ENCODE peak calls at places on chromosomes 5 and 9, in eight cellular contexts. W, A, U, R, K, B, L and X are unnamed samples.

GRCh38 chr5:90410178-90410762 is 714 bp upstream of the CETN3 start:
- DNase-seq in W (no peak), A (no peak), U (no peak), R (no peak), K (no peak), B (no peak), L (no peak), X (no peak)

GRCh38 chr5:58462154-58462553 is 2.3 kb upstream of the PLK2 start:
- DNase-seq in W (peak), A (no peak), U (no peak), R (no peak), K (no peak), B (no peak), L (peak), X (no peak)

GRCh38 chr5:54991446-54991845 is 6.1 kb upstream of the ESM1 start:
- DNase-seq in W (no peak), A (no peak), U (no peak), R (no peak), K (no peak), B (no peak), L (no peak), X (peak)

GRCh38 chr5:143828710-143829109 is 16.7 kb downstream of the HMHB1 start:
- DNase-seq in W (no peak), A (no peak), U (no peak), R (no peak), K (no peak), B (no peak), L (no peak), X (no peak)

GRCh38 chr9:71746753-71747115 is 21.6 kb downstream of the CEMIP2 start:
- DNase-seq in W (no peak), A (no peak), U (no peak), R (no peak), K (no peak), B (no peak), L (no peak), X (no peak)

GRCh38 chr9:80522465-80522864 is 950.7 kb downstream of the TLE4 start:
- DNase-seq in W (no peak), A (no peak), U (no peak), R (no peak), K (no peak), B (no peak), L (peak), X (no peak)

GRCh38 chr5:90473321-90474234 is 993 bp downstream of the MBLAC2 start:
- DNase-seq in W (peak), A (no peak), U (peak), R (peak), K (peak), B (peak), L (peak), X (peak)

GRCh38 chr5:160419458-160420330 is 813 bp upstream of the SLU7 start:
- DNase-seq in W (no peak), A (no peak), U (no peak), R (no peak), K (no peak), B (no peak), L (no peak), X (no peak)

GRCh38 chr5:176629853-176630680 is at the start of the genes EIF4E1B and SNCB:
- DNase-seq in W (no peak), A (no peak), U (peak), R (peak), K (no peak), B (peak), L (peak), X (peak)

GRCh38 chr5:5497132-5497748 is 74.8 kb downstream of the ICE1 start:
- DNase-seq in W (peak), A (no peak), U (peak), R (peak), K (peak), B (peak), L (peak), X (peak)

GRCh38 chr5:179130101-179130681 is 70.0 kb downstream of the ZNF354C start:
- DNase-seq in W (no peak), A (no peak), U (no peak), R (no peak), K (no peak), B (peak), L (no peak), X (no peak)

GRCh38 chr5:17374157-17374556 is 123.9 kb upstream of the TAF11L2 start:
- DNase-seq in W (no peak), A (no peak), U (no peak), R (no peak), K (no peak), B (no peak), L (no peak), X (no peak)

GRCh38 chr9:79917417-79917816 is 345.7 kb downstream of the TLE4 start:
- DNase-seq in W (no peak), A (no peak), U (no peak), R (no peak), K (no peak), B (no peak), L (no peak), X (no peak)

GRCh38 chr9:87704342-87704741 is 21.6 kb upstream of the CTSL start:
- DNase-seq in W (no peak), A (no peak), U (no peak), R (no peak), K (no peak), B (no peak), L (no peak), X (no peak)

GRCh38 chr9:16028516-16028915 is 475.7 kb downstream of the CCDC171 start:
- DNase-seq in W (no peak), A (no peak), U (no peak), R (no peak), K (no peak), B (no peak), L (peak), X (no peak)

GRCh38 chr5:96565843-96566242 is 96.3 kb upstream of the CAST start:
- DNase-seq in W (no peak), A (no peak), U (no peak), R (no peak), K (no peak), B (no peak), L (peak), X (no peak)

GRCh38 chr9:18821794-18822193 is 211.2 kb downstream of the SAXO1 start:
- DNase-seq in W (no peak), A (no peak), U (no peak), R (no peak), K (no peak), B (no peak), L (no peak), X (no peak)

GRCh38 chr5:127909078-127909477 is 174.5 kb upstream of the SLC12A2 start:
- DNase-seq in W (peak), A (no peak), U (peak), R (no peak), K (no peak), B (no peak), L (peak), X (peak)

GRCh38 chr9:70593241-70593640 is 178.8 kb upstream of the KLF9 start:
- DNase-seq in W (no peak), A (no peak), U (no peak), R (no peak), K (no peak), B (no peak), L (peak), X (no peak)

GRCh38 chr9:3475300-3476020 is 50.3 kb downstream of the RFX3 start:
- DNase-seq in W (no peak), A (no peak), U (no peak), R (no peak), K (no peak), B (no peak), L (no peak), X (no peak)

GRCh38 chr9:32866292-32866691 is 83.0 kb downstream of the TMEM215 start:
- DNase-seq in W (peak), A (no peak), U (no peak), R (peak), K (no peak), B (no peak), L (no peak), X (no peak)

GRCh38 chr5:55986931-55987330 is 7.8 kb downstream of the IL6ST start:
- DNase-seq in W (no peak), A (no peak), U (no peak), R (no peak), K (no peak), B (no peak), L (no peak), X (no peak)

GRCh38 chr5:180197016-180197702 is 11.9 kb downstream of the RASGEF1C start:
- DNase-seq in W (no peak), A (no peak), U (no peak), R (no peak), K (no peak), B (no peak), L (no peak), X (no peak)

GRCh38 chr5:39209924-39210323 is 9.4 kb downstream of the FYB1 start:
- DNase-seq in W (peak), A (no peak), U (peak), R (no peak), K (no peak), B (peak), L (no peak), X (no peak)

GRCh38 chr5:73307645-73308346 is 134.8 kb downstream of the TMEM174 start:
- DNase-seq in W (no peak), A (no peak), U (no peak), R (no peak), K (no peak), B (no peak), L (no peak), X (no peak)

GRCh38 chr5:160651682-160652645 is 200.0 kb downstream of the ATP10B start:
- DNase-seq in W (peak), A (no peak), U (no peak), R (no peak), K (no peak), B (no peak), L (no peak), X (no peak)

GRCh38 chr5:39606592-39606990 is 181.8 kb upstream of the DAB2 start:
- DNase-seq in W (no peak), A (no peak), U (no peak), R (no peak), K (no peak), B (no peak), L (no peak), X (no peak)

GRCh38 chr5:148523139-148523538 is 131.2 kb downstream of the HTR4 start:
- DNase-seq in W (peak), A (no peak), U (no peak), R (no peak), K (no peak), B (no peak), L (no peak), X (no peak)

GRCh38 chr9:90070056-90070455 is 465.2 kb downstream of the GADD45G start:
- DNase-seq in W (peak), A (no peak), U (no peak), R (no peak), K (no peak), B (no peak), L (no peak), X (no peak)

GRCh38 chr5:57171818-57172465 is 1.9 kb upstream of the GPBP1 start:
- DNase-seq in W (no peak), A (no peak), U (no peak), R (no peak), K (no peak), B (no peak), L (peak), X (no peak)

GRCh38 chr5:15241216-15241821 is 258.7 kb upstream of the FBXL7 start:
- DNase-seq in W (no peak), A (no peak), U (no peak), R (no peak), K (no peak), B (no peak), L (no peak), X (peak)

GRCh38 chr5:143002459-143003327 is 232.5 kb downstream of the ARHGAP26 start:
- DNase-seq in W (peak), A (no peak), U (no peak), R (no peak), K (no peak), B (no peak), L (peak), X (peak)

GRCh38 chr5:118692811-118693342 is 295.5 kb downstream of the DTWD2 start:
- DNase-seq in W (no peak), A (no peak), U (peak), R (no peak), K (no peak), B (no peak), L (no peak), X (no peak)

GRCh38 chr5:3075309-3075708 is 323.8 kb upstream of the IRX2 start:
- DNase-seq in W (no peak), A (no peak), U (no peak), R (no peak), K (no peak), B (no peak), L (no peak), X (no peak)
- TF ChIP-seq CTCF in W (no peak), A (no peak), U (peak), R (no peak), K (no peak), B (no peak), L (no peak), X (no peak)

GRCh38 chr5:150836064-150836463 is 10.3 kb upstream of the IRGM start:
- DNase-seq in W (peak), A (no peak), U (no peak), R (no peak), K (no peak), B (no peak), L (no peak), X (no peak)

DNA sequence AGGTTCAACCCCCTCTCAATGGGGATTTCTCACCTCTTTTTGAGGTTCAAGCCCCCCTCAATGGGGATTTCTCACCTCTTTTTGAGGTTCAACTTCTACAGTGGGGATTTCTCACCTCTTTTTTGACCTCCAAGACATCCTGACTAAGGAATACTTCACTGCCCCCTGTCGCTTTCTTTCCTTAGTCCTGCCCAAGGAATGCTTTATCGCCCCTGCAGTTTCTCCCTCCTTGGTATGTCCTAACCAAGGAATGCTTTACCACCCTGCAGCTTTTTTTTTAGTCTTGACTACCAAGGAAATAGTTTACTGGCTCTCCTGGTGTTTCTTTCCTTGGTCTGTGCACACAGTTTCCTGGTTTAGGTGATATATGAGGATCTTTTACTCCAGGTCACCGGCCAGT is 9.6 kb upstream of the IRGM start:
- DNase-seq in W (no peak), A (no peak), U (peak), R (no peak), K (no peak), B (no peak), L (no peak), X (no peak)
- H3K27ac ChIP-seq in W (no peak), A (no peak), U (no peak), R (no peak), K (no peak), B (no peak), L (no peak), X (no peak)

DNA sequence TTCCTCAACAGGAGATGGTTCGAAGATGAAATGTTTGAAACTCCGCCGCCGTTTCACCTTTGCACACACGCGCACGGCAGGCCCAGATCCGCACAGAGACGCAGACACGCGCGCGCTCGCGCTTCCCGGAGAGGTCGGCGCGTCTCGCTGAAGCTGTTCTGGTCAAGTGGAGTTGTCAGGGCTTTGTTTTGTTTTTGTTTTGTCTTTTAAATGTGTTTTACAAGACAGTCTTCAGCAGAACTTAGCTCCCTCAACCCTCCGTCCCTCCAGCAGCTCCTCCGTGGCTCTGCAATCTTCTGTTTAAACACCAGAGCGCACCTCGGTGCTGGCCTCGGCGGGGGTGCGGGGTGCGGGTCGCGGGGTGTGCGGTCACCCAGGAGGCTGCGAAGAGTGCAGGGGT is 5.3 kb upstream of the IRX2 start:
- DNase-seq in W (no peak), A (no peak), U (peak), R (no peak), K (no peak), B (peak), L (no peak), X (peak)
- TF ChIP-seq CTCF in W (no peak), A (no peak), U (peak), R (no peak), K (no peak), B (no peak), L (no peak), X (no peak)

DNA sequence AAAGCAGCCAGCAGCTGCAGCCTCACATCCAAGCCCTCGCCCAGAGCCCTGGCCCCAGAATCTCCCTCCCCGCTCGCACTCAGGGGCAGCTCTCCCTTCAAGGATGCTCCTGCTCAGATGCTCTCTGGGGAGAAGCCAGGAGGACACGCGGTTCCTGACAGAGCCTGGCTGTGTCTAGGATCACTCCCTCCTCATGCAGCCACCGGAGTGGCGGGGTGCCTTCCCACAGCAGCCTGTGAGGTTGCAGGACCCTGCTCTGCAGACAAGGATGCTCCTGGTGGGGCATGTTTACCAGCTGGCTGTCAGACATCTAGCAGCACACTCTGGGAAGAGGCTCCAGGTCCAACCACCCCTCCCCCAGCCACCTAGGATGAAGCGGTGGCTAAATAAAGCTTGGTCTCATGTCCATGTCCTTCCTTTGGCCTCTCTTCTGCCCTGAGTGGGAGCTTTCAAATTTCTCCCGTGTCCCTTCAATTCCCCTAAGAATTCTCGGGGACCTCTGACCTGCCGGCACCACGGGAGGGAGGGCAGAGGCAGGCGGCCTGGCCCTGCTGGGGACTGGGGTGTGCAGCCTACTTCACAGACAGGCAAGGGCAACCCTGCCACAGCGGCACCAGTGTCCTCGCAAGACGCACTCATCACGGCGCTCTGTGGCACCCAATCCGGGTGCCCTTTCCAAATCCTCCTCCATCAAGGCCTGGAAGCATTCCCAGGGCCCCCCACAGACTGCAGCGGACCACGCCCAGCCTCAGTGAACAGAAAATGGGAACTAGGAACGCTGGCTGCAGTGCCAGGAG is 88.3 kb upstream of the SARDH start:
- DNase-seq in W (no peak), A (no peak), U (no peak), R (no peak), K (no peak), B (peak), L (no peak), X (no peak)
- H3K27ac ChIP-seq in W (no peak), A (no peak), U (no peak), R (peak), K (no peak), B (no peak), L (peak), X (peak)

GRCh38 chr9:133715295-133715865 is 22.8 kb downstream of the SARDH start:
- DNase-seq in W (no peak), A (no peak), U (peak), R (no peak), K (no peak), B (peak), L (peak), X (peak)

GRCh38 chr9:133716564-133717112 is 21.5 kb downstream of the SARDH start:
- DNase-seq in W (no peak), A (no peak), U (peak), R (no peak), K (peak), B (no peak), L (no peak), X (peak)

GRCh38 chr9:133714606-133715294 is 23.4 kb downstream of the SARDH start:
- DNase-seq in W (peak), A (no peak), U (peak), R (no peak), K (peak), B (peak), L (peak), X (peak)

GRCh38 chr9:133717113-133718031 is 20.8 kb downstream of the SARDH start:
- DNase-seq in W (no peak), A (no peak), U (no peak), R (no peak), K (no peak), B (peak), L (no peak), X (no peak)

GRCh38 chr9:133715866-133716563 is 22.1 kb downstream of the SARDH start:
- DNase-seq in W (no peak), A (no peak), U (peak), R (no peak), K (no peak), B (peak), L (peak), X (peak)
- TF ChIP-seq CTCF in W (no peak), A (no peak), U (peak), R (peak), K (peak), B (peak), L (peak), X (peak)

GRCh38 chr9:129812385-129812784 is 9.4 kb downstream of the TOR1B start:
- DNase-seq in W (no peak), A (no peak), U (no peak), R (no peak), K (no peak), B (no peak), L (no peak), X (no peak)

GRCh38 chr9:129811967-129812363 is 9.0 kb downstream of the TOR1B start:
- DNase-seq in W (no peak), A (no peak), U (no peak), R (no peak), K (no peak), B (no peak), L (no peak), X (peak)

GRCh38 chr9:129810788-129811187 is 7.8 kb downstream of the TOR1B start:
- DNase-seq in W (no peak), A (no peak), U (no peak), R (no peak), K (no peak), B (no peak), L (no peak), X (no peak)

GRCh38 chr9:129809346-129809745 is 6.4 kb downstream of the TOR1B start:
- DNase-seq in W (no peak), A (no peak), U (no peak), R (no peak), K (no peak), B (no peak), L (no peak), X (no peak)

GRCh38 chr9:129810116-129810515 is 7.1 kb downstream of the TOR1B start:
- DNase-seq in W (no peak), A (no peak), U (no peak), R (no peak), K (no peak), B (no peak), L (no peak), X (no peak)
- H3K27ac ChIP-seq in W (no peak), A (no peak), U (no peak), R (peak), K (no peak), B (no peak), L (no peak), X (no peak)

DNA sequence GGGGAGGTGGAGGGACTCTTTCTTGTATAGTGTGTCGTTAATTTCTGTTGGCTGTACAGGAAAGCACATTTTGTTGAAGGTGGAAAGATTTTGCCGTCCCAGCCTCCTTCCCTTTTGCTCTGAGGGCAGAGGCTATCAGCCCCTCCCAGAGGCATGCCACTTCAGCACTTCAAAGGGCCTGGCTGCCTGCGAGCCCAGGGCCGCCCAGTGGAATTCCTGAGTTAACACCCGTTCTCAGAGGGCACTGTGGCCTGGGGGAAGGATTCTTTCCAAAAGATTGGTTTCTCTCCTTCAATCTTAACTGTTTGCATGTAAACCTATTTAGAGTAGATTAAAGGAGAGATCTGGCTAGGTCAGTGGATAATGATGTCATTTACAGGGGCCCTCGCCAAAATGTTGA is 238.6 kb downstream of the FANCC start:
- DNase-seq in W (no peak), A (no peak), U (peak), R (no peak), K (no peak), B (no peak), L (no peak), X (peak)
- TF ChIP-seq CTCF in W (no peak), A (no peak), U (peak), R (no peak), K (no peak), B (no peak), L (no peak), X (no peak)